ENCODE peak calls at places on chromosomes 2 and 18, in six cellular contexts. B, S, U, X, Q and W are unnamed samples.

GRCh38 chr2:172429351-172429968 is 2.1 kb downstream of the ITGA6 start:
- DNase-seq in B (no peak), S (no peak), U (peak; percentile 29), X (no peak), Q (no peak), W (peak; percentile 37)

GRCh38 chr18:58990720-58991119 is 126.0 kb downstream of the ZNF532 start:
- DNase-seq in B (no peak), S (no peak), U (no peak), X (no peak), Q (no peak), W (no peak)

GRCh38 chr2:32958836-32959235 is 12.1 kb downstream of the LTBP1 start:
- DNase-seq in B (no peak), S (no peak), U (no peak), X (no peak), Q (no peak), W (no peak)

GRCh38 chr2:115529627-115530026 is 1087.2 kb downstream of the DPP10 start:
- DNase-seq in B (no peak), S (no peak), U (no peak), X (no peak), Q (no peak), W (no peak)

GRCh38 chr18:24560511-24560981 is 100.1 kb downstream of the HRH4 start:
- DNase-seq in B (no peak), S (no peak), U (no peak), X (no peak), Q (no peak), W (peak; percentile 45)

GRCh38 chr2:54103454-54104314 is 11.7 kb upstream of the ACYP2 start:
- DNase-seq in B (peak; percentile 44), S (no peak), U (peak; percentile 57), X (peak; percentile 72), Q (no peak), W (peak; percentile 33)

GRCh38 chr18:42182728-42183700 is 228.0 kb downstream of the PIK3C3 start:
- DNase-seq in B (no peak), S (no peak), U (no peak), X (no peak), Q (no peak), W (no peak)

GRCh38 chr2:240815761-240816583 is 4.0 kb downstream of the KIF1A start:
- DNase-seq in B (no peak), S (no peak), U (peak; percentile 8), X (no peak), Q (no peak), W (no peak)

GRCh38 chr2:586518-587370 is 90.5 kb downstream of the TMEM18 start:
- DNase-seq in B (no peak), S (no peak), U (no peak), X (no peak), Q (no peak), W (peak; percentile 64)

GRCh38 chr2:587371-587960 is 89.7 kb downstream of the TMEM18 start:
- DNase-seq in B (no peak), S (no peak), U (no peak), X (no peak), Q (no peak), W (no peak)

GRCh38 chr2:590214-591175 is 86.7 kb downstream of the TMEM18 start:
- DNase-seq in B (no peak), S (no peak), U (no peak), X (no peak), Q (no peak), W (no peak)

GRCh38 chr2:588041-588645 is 89.1 kb downstream of the TMEM18 start:
- DNase-seq in B (no peak), S (no peak), U (no peak), X (no peak), Q (no peak), W (no peak)

GRCh38 chr2:589551-589950 is 87.7 kb downstream of the TMEM18 start:
- DNase-seq in B (no peak), S (no peak), U (peak; percentile 36), X (no peak), Q (no peak), W (no peak)
- H3K27me3 ChIP-seq in B (no peaks in the 10 kb centered on the region), S (peaks cover 61% of the 10 kb centered on the region), U (no peaks in the 10 kb centered on the region), X (no peaks in the 10 kb centered on the region), Q (no peaks in the 10 kb centered on the region), W (no peaks in the 10 kb centered on the region)

DNA sequence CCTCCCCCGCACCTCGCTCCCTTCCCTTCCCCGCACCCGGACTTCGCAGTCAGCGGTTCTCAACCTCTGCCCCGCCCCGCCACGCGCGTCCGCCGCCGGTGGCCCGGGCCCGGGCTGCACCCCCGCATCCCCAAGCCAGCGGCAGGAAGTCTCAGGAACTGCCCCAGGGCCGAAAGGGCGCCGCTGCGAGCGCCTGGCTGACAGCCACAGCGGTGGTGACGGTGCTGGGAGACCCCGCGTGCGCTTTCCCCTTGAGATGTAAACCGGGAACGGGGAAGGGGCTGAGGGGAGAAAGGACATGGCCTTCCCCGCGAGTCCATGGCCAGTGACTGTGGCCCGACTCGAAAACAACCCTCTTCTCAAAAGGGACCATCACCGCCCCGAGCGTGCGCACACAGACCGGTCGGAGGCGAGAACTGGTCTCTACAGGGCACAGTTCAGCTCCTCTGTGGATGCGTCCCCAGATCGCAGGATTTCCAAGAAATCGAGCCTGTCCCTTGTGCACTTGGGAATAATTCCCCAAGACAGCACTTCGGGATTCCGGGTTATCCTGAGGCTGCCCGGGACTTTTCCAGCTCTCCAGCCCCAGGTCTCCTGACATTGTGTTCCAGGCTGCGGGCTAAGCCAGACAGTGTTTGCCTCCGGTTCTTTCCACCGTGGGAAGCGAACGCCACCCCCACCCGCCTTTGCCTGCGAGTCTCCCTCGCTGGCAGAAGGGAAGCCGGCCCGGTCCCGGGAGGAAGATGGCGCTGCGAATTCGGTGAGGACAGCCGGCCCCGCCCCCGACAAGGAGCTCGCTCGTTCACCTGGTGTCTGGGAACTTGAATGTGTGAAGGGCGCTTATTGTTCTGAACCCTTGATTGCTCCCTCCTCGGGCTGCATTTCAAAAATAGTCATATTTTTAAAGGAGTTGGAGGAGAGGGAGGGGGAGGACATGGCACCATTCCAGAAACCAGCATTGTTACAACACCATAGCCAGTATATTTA is 2.7 kb downstream of the LRATD1 start:
- DNase-seq in B (peak; percentile 83), S (peak; percentile 19), U (peak; percentile 84), X (peak; percentile 28), Q (peak; percentile 77), W (peak; percentile 67)
- TF ChIP-seq CTCF in B (no peak), S (no peak), U (no peak), X (peak; percentile 34), Q (no peak), W (peak; percentile 18)

DNA sequence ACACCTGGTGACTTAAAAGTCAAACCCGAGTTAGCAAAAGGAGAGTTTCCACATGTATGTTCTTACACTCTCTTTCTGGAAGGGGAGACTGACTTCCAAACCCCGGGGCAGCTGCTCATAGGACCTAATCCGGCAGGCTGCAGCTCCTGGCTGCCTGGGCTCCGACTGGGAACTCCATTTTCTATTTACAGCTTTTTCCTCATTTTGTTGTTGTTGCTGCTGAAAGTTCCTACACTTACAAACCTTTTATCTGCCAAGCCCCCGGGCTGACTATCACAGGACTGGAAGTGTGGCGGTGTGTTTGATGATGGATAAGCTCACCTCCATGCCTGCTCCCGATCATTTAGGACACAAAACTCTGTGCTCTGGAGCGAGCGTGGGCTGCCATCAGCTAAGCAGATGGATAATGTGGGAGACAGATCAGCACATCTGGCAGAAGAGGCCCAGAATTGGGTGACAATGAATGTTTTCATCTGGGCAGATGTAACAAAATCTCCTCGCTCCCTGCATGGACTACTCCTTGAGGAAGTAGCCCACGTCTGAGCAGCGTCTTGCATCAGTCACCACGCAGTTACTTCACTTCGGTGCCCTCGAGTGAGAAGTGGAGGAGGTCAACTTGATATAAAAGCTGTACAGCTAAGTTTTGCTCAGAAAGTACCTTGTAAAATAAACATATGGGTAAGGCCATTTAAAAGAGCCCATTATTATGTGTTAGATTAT is 114.4 kb upstream of the COPS8 start:
- DNase-seq in B (no peak), S (no peak), U (no peak), X (no peak), Q (peak; percentile 81), W (no peak)
- H3K27me3 ChIP-seq in B (no peaks in the 10 kb centered on the region), S (peaks cover 28% of the 10 kb centered on the region), U (no peaks in the 10 kb centered on the region), X (no peaks in the 10 kb centered on the region), Q (no peaks in the 10 kb centered on the region), W (no peaks in the 10 kb centered on the region)

GRCh38 chr18:61833387-61833786 is 59.4 kb downstream of the RNF152 start:
- DNase-seq in B (no peak), S (no peak), U (no peak), X (peak; percentile 84), Q (no peak), W (no peak)

GRCh38 chr18:61833978-61834377 is 58.8 kb downstream of the RNF152 start:
- DNase-seq in B (no peak), S (no peak), U (no peak), X (peak; percentile 86), Q (no peak), W (no peak)

GRCh38 chr18:61832858-61833257 is 59.9 kb downstream of the RNF152 start:
- DNase-seq in B (no peak), S (no peak), U (no peak), X (no peak), Q (no peak), W (no peak)

GRCh38 chr18:61829108-61829507 is 63.7 kb downstream of the RNF152 start:
- DNase-seq in B (no peak), S (no peak), U (no peak), X (no peak), Q (no peak), W (no peak)

DNA sequence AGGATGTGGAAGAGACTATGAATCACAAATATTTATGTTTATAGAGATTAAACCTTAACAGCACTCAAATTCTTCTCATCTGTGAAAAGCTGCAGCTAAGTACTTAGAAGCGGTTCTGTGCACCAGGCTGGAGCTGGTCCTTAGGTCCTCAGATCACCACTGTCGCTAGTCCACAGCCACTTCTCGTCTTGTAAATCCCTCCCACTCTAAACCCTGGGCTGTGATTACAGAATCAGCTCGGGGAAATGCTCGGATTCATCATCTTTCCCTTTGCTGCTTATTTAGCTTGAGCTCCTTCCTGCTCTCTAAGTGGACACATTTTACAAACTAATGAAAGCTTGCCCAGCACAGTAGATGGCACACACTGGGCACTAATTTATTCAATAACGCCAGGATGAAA is 61.7 kb downstream of the RNF152 start:
- DNase-seq in B (no peak), S (no peak), U (no peak), X (peak; percentile 61), Q (no peak), W (no peak)
- TF ChIP-seq CTCF in B (no peak), S (no peak), U (no peak), X (no peak), Q (no peak), W (no peak)

GRCh38 chr2:218895326-218895725 is 14.7 kb downstream of the WNT10A start:
- DNase-seq in B (no peak), S (no peak), U (no peak), X (no peak), Q (no peak), W (no peak)
- H3K27me3 ChIP-seq in B (peaks cover 88% of the 10 kb centered on the region), S (peaks cover 49% of the 10 kb centered on the region), U (no peaks in the 10 kb centered on the region), X (peaks cover 95% of the 10 kb centered on the region), Q (peaks cover 75% of the 10 kb centered on the region), W (peaks cover 100% of the 10 kb centered on the region)

DNA sequence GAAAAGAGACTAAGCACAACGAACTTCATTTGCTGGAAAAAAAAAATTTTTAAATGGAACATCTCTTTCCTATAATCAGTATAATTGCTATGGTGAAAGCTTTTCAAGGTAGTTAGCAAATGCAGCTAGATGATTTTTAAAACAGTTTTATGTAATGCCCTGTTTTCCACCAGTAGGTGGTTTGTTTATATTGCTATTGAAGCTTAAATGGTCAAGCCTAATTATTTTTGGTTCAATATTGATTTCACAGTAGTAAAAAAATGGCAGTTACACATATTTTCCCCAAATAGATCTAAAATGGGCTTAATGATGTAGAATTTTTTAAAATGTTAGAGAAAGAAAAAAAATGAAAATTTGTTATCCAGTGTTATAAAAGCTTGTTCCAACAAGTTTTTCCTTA is 70.2 kb downstream of the CDH19 start:
- DNase-seq in B (no peak), S (no peak), U (no peak), X (no peak), Q (no peak), W (no peak)
- TF ChIP-seq CTCF in B (no peak), S (no peak), U (no peak), X (no peak), Q (no peak), W (peak; percentile 40)

GRCh38 chr2:142380372-142380771 is 249.6 kb upstream of the LRP1B start:
- DNase-seq in B (no peak), S (no peak), U (no peak), X (no peak), Q (no peak), W (no peak)
- H3K27me3 ChIP-seq in B (no peaks in the 10 kb centered on the region), S (no peaks in the 10 kb centered on the region), U (no peaks in the 10 kb centered on the region), X (no peaks in the 10 kb centered on the region), Q (no peaks in the 10 kb centered on the region), W (no peaks in the 10 kb centered on the region)